ENCODE peak calls at places on chromosomes 3 and 15, in four cellular contexts. G, H, E and L are unnamed samples.

GRCh38 chr15:80940331-80940730 is 49.3 kb downstream of the MESD start:
- DNase-seq in G (no peak), H (no peak), E (no peak), L (peak; percentile 6)

GRCh38 chr15:58292761-58293175 is 139.0 kb upstream of the LIPC start:
- DNase-seq in H (no peak), E (no peak), G (no peak), L (peak; percentile 73)

GRCh38 chr3:149553781-149554451 is 79.4 kb downstream of the TM4SF4 start:
- DNase-seq in H (peak; percentile 83), E (no peak), G (no peak), L (no peak)

GRCh38 chr3:124296416-124296815 is 304.5 kb upstream of the ROPN1 start:
- DNase-seq in H (no peak), E (no peak), G (no peak), L (no peak)

GRCh38 chr15:67880651-67881182 is 40.9 kb upstream of the RNU6-1 start:
- DNase-seq in G (no peak), E (no peak), H (no peak), L (no peak)

GRCh38 chr3:101163554-101163953 is 156.8 kb downstream of the IMPG2 start:
- DNase-seq in G (no peak), E (no peak), H (no peak), L (no peak)

GRCh38 chr3:10421996-10422395 is 83.4 kb downstream of the ATP2B2 start:
- DNase-seq in H (no peak), E (no peak), G (no peak), L (no peak)

GRCh38 chr3:128073807-128074206 is 21.6 kb downstream of the SEC61A1 start:
- DNase-seq in G (no peak), E (no peak), H (no peak), L (no peak)

GRCh38 chr3:86708908-86709307 is 282.0 kb downstream of the VGLL3 start:
- DNase-seq in G (no peak), H (no peak), E (no peak), L (no peak)

GRCh38 chr3:61776390-61776789 is 215.0 kb downstream of the PTPRG start:
- DNase-seq in G (no peak), H (no peak), E (no peak), L (no peak)

GRCh38 chr3:138199847-138200246 is 12.7 kb downstream of the ARMC8 start:
- DNase-seq in H (no peak), G (no peak), E (no peak), L (no peak)

GRCh38 chr3:183313331-183313730 is 60.3 kb downstream of the B3GNT5 start:
- DNase-seq in H (no peak), E (no peak), G (no peak), L (no peak)

GRCh38 chr15:51004103-51004536 is 90.6 kb downstream of the TNFAIP8L3 start:
- DNase-seq in G (no peak), E (no peak), H (no peak), L (no peak)

GRCh38 chr3:57919987-57920386 is 88.2 kb upstream of the FLNB start:
- DNase-seq in H (no peak), E (no peak), G (no peak), L (peak; percentile 56)

GRCh38 chr3:194470615-194471014 is 16.2 kb downstream of the ATP13A3 start:
- DNase-seq in E (no peak), H (no peak), G (no peak), L (no peak)

GRCh38 chr3:193901007-193901406 is 234.9 kb upstream of the HES1 start:
- DNase-seq in G (no peak), H (no peak), E (no peak), L (no peak)

GRCh38 chr15:49621327-49622210 is 721 bp downstream of the DTWD1 start:
- DNase-seq in E (no peak), H (no peak), G (no peak), L (peak; percentile 67)

GRCh38 chr3:81726735-81727134 is 34.7 kb downstream of the GBE1 start:
- DNase-seq in E (no peak), H (no peak), G (no peak), L (no peak)

GRCh38 chr3:69326821-69327433 is 59.0 kb downstream of the FRMD4B start:
- DNase-seq in H (no peak), E (no peak), G (no peak), L (no peak)

GRCh38 chr3:196989721-196990262 is 21.2 kb upstream of the PIGZ start:
- DNase-seq in G (peak; percentile 52), E (no peak), H (no peak), L (no peak)

GRCh38 chr3:29302619-29303018 is 21.7 kb downstream of the RBMS3 start:
- DNase-seq in E (no peak), G (no peak), H (no peak), L (no peak)

GRCh38 chr3:172646439-172647015 is 64.3 kb downstream of the NCEH1 start:
- DNase-seq in E (no peak), H (peak; percentile 75), G (peak; percentile 31), L (no peak)

GRCh38 chr3:100041328-100041749 is 73.0 kb downstream of the FILIP1L start:
- DNase-seq in H (no peak), E (no peak), G (no peak), L (no peak)